ENCODE peak calls at places on chromosomes 13 and 19, in four cellular contexts. One of them, this sample, is unnamed.

GRCh38 chr19:37955986-37956385 is 49.0 kb downstream of the SIPA1L3 start:
- DNase-seq in H1: no peak
- DNase-seq in HepG2: no peak
- DNase-seq in GM12878: no peak
- DNase-seq in this sample: no peak

GRCh38 chr19:1268392-1269064 is 604 bp upstream of the CIRBP start:
- DNase-seq in H1: no peak
- DNase-seq in HepG2: no peak
- DNase-seq in GM12878: no peak
- DNase-seq in this sample: no peak

GRCh38 chr19:5558101-5558621 is 9.6 kb downstream of the TINCR start:
- DNase-seq in H1: no peak
- DNase-seq in HepG2: no peak
- DNase-seq in GM12878: no peak
- DNase-seq in this sample: peak

GRCh38 chr13:51339952-51340732 is 651 bp downstream of the SERPINE3 start:
- DNase-seq in H1: no peak
- DNase-seq in HepG2: no peak
- DNase-seq in GM12878: no peak
- DNase-seq in this sample: no peak

GRCh38 chr19:53951436-53951835 is 11.3 kb upstream of the CACNG8 start:
- DNase-seq in H1: no peak
- DNase-seq in HepG2: no peak
- DNase-seq in GM12878: no peak
- DNase-seq in this sample: no peak

GRCh38 chr13:41122838-41123237 is 9.8 kb downstream of the KBTBD6 start:
- DNase-seq in H1: no peak
- DNase-seq in HepG2: no peak
- DNase-seq in GM12878: no peak
- DNase-seq in this sample: no peak

GRCh38 chr19:42613666-42614065 is 18.9 kb upstream of the CEACAM8 start:
- DNase-seq in H1: no peak
- DNase-seq in HepG2: no peak
- DNase-seq in GM12878: no peak
- DNase-seq in this sample: no peak

GRCh38 chr19:33819875-33820781 is 23.5 kb downstream of the KCTD15 start:
- DNase-seq in H1: peak
- DNase-seq in HepG2: peak
- DNase-seq in GM12878: no peak
- DNase-seq in this sample: peak

GRCh38 chr13:34700155-34700554 is 241.9 kb upstream of the NBEA start:
- DNase-seq in H1: no peak
- DNase-seq in HepG2: no peak
- DNase-seq in GM12878: no peak
- DNase-seq in this sample: no peak

GRCh38 chr13:70812481-70812880 is 704.2 kb upstream of the KLHL1 start:
- DNase-seq in H1: no peak
- DNase-seq in HepG2: no peak
- DNase-seq in GM12878: no peak
- DNase-seq in this sample: no peak

GRCh38 chr13:93882086-93882651 is 597.3 kb downstream of the DCT start:
- DNase-seq in H1: no peak
- DNase-seq in HepG2: no peak
- DNase-seq in GM12878: no peak
- DNase-seq in this sample: no peak

GRCh38 chr19:6235031-6235951 is 44.5 kb downstream of the MLLT1 start:
- DNase-seq in H1: no peak
- DNase-seq in HepG2: no peak
- DNase-seq in GM12878: no peak
- DNase-seq in this sample: peak

GRCh38 chr19:677201-677600 is 1.0 kb downstream of the FSTL3 start:
- DNase-seq in H1: no peak
- DNase-seq in HepG2: peak
- DNase-seq in GM12878: no peak
- DNase-seq in this sample: peak

GRCh38 chr19:18419195-18419698 is at the start of gene SSBP4:
- DNase-seq in H1: peak
- DNase-seq in HepG2: peak
- DNase-seq in GM12878: no peak
- DNase-seq in this sample: peak

GRCh38 chr19:1624458-1624857 is 19.2 kb upstream of the UQCR11 start:
- DNase-seq in H1: peak
- DNase-seq in HepG2: peak
- DNase-seq in GM12878: no peak
- DNase-seq in this sample: peak

GRCh38 chr13:27264181-27264580 is 6.4 kb upstream of the RASL11A start:
- DNase-seq in H1: no peak
- DNase-seq in HepG2: no peak
- DNase-seq in GM12878: no peak
- DNase-seq in this sample: peak

GRCh38 chr19:16258440-16258903 is 60.8 kb downstream of the AP1M1 start:
- DNase-seq in H1: no peak
- DNase-seq in HepG2: no peak
- DNase-seq in GM12878: no peak
- DNase-seq in this sample: peak

GRCh38 chr19:27694361-27695055 is 1518.4 kb downstream of the UQCRFS1 start:
- DNase-seq in H1: no peak
- DNase-seq in HepG2: no peak
- DNase-seq in GM12878: no peak
- DNase-seq in this sample: no peak

GRCh38 chr19:44753619-44753931 is 5.1 kb downstream of the BCL3 start:
- DNase-seq in H1: no peak
- DNase-seq in HepG2: no peak
- DNase-seq in GM12878: no peak
- DNase-seq in this sample: no peak

GRCh38 chr13:27374650-27375049 is 49.8 kb upstream of the GTF3A start:
- DNase-seq in H1: no peak
- DNase-seq in HepG2: peak
- DNase-seq in GM12878: no peak
- DNase-seq in this sample: peak

GRCh38 chr19:3061214-3062161 is 807 bp downstream of the TLE5 start:
- DNase-seq in H1: no peak
- DNase-seq in HepG2: no peak
- DNase-seq in GM12878: no peak
- DNase-seq in this sample: peak

GRCh38 chr19:8390617-8390981 is 439 bp downstream of the RAB11B start:
- DNase-seq in H1: peak
- DNase-seq in HepG2: peak
- DNase-seq in GM12878: peak
- DNase-seq in this sample: peak

GRCh38 chr19:17739121-17739875 is 12.0 kb upstream of the FCHO1 start:
- DNase-seq in H1: no peak
- DNase-seq in HepG2: no peak
- DNase-seq in GM12878: peak
- DNase-seq in this sample: peak

GRCh38 chr19:47122359-47123335 is 8.0 kb upstream of the SAE1 start:
- DNase-seq in H1: no peak
- DNase-seq in HepG2: peak
- DNase-seq in GM12878: no peak
- DNase-seq in this sample: no peak

GRCh38 chr19:964116-964520 is 20.0 kb upstream of the WDR18 start:
- DNase-seq in H1: no peak
- DNase-seq in HepG2: no peak
- DNase-seq in GM12878: no peak
- DNase-seq in this sample: no peak

GRCh38 chr19:35885909-35886308 is 14.4 kb downstream of the NFKBID start:
- DNase-seq in H1: no peak
- DNase-seq in HepG2: no peak
- DNase-seq in GM12878: no peak
- DNase-seq in this sample: no peak

GRCh38 chr19:14762111-14762510 is 16.2 kb downstream of the ADGRE2 start:
- DNase-seq in H1: no peak
- DNase-seq in HepG2: no peak
- DNase-seq in GM12878: no peak
- DNase-seq in this sample: no peak

GRCh38 chr13:20090349-20090748 is 70.5 kb downstream of the GJA3 start:
- DNase-seq in H1: no peak
- DNase-seq in HepG2: no peak
- DNase-seq in GM12878: no peak
- DNase-seq in this sample: no peak

GRCh38 chr13:54356849-54357248 is 1328.2 kb downstream of the OLFM4 start:
- DNase-seq in H1: no peak
- DNase-seq in HepG2: no peak
- DNase-seq in GM12878: no peak
- DNase-seq in this sample: no peak

GRCh38 chr13:75135325-75135825 is 346.6 kb downstream of the TBC1D4 start:
- DNase-seq in H1: no peak
- DNase-seq in HepG2: no peak
- DNase-seq in GM12878: no peak
- DNase-seq in this sample: no peak

GRCh38 chr13:112968380-112968909 is 569 bp upstream of the MCF2L start:
- DNase-seq in H1: no peak
- DNase-seq in HepG2: no peak
- DNase-seq in GM12878: no peak
- DNase-seq in this sample: peak

GRCh38 chr19:19662866-19663291 is 597 bp downstream of the ATP13A1 start:
- DNase-seq in H1: no peak
- DNase-seq in HepG2: peak
- DNase-seq in GM12878: no peak
- DNase-seq in this sample: no peak

GRCh38 chr19:19662344-19662743 is 1.1 kb downstream of the ATP13A1 start:
- DNase-seq in H1: peak
- DNase-seq in HepG2: no peak
- DNase-seq in GM12878: no peak
- DNase-seq in this sample: no peak

GRCh38 chr19:19661675-19662251 is 1.7 kb downstream of the ATP13A1 start:
- DNase-seq in H1: peak
- DNase-seq in HepG2: peak
- DNase-seq in GM12878: peak
- DNase-seq in this sample: peak

GRCh38 chr19:19659646-19660245 is 3.7 kb downstream of the ATP13A1 start:
- DNase-seq in H1: peak
- DNase-seq in HepG2: no peak
- DNase-seq in GM12878: no peak
- DNase-seq in this sample: no peak

GRCh38 chr19:19661141-19661674 is 2.3 kb downstream of the ATP13A1 start:
- DNase-seq in H1: peak
- DNase-seq in HepG2: no peak
- DNase-seq in GM12878: no peak
- DNase-seq in this sample: no peak
- H3K9ac ChIP-seq in H1: no peak
- H3K9ac ChIP-seq in HepG2: peak
- H3K9ac ChIP-seq in GM12878: peak
- H3K9ac ChIP-seq in this sample: peak

DNA sequence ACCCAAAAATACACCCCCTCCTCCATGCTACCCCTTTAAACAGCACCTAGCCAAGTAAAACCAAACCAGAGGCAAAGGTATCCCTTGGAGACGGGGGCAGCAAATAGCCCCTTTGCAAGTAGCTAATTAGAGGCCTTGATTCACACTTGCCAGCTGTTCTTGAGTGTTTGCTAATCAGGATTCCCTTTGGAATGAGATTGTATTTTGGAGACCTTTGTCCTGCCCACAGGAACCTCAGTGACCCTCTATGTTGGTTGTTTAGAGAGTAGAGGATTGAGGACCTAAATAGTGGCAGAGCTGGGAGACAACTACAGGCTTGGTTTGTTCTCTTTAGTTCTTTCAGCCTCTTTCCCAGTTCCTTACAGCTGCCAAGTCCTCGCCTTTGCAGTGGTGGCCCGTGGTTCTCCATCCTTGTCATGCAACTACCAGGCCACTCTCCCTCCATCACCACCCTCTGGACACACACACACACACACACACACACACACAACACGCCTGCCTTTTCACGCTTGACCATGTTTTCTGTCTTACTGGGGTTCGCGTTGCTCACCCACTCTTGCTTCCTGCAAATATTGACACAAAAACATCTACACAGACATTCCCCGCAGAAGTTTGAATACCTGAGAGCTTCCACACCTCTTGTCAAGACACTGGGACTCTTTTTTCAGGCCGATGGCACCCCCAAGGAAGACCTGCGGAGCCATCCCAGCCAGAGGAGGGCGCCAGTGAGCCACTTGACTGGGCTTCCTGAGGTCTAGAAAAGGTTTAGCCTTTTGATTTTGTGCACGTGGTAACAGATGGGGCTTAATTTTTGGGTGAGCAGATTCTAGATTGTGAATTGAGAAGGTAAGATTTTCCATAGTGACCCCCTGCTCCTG is 80.0 kb upstream of the GPR183 start:
- DNase-seq in H1: peak
- DNase-seq in HepG2: peak
- DNase-seq in GM12878: peak
- DNase-seq in this sample: peak
- TF ChIP-seq TCF12 in H1: no peak
- TF ChIP-seq TCF12 in HepG2: no peak
- TF ChIP-seq TCF12 in GM12878: no peak
- TF ChIP-seq TCF12 in this sample: no peak

GRCh38 chr13:33108620-33109019 is 92.4 kb downstream of the KL start:
- DNase-seq in H1: no peak
- DNase-seq in HepG2: no peak
- DNase-seq in GM12878: no peak
- DNase-seq in this sample: no peak
- H3K9ac ChIP-seq in H1: no peak
- H3K9ac ChIP-seq in HepG2: no peak
- H3K9ac ChIP-seq in GM12878: no peak
- H3K9ac ChIP-seq in this sample: no peak

GRCh38 chr19:51137812-51138425 is 4.2 kb upstream of the SIGLEC7 start:
- DNase-seq in H1: no peak
- DNase-seq in HepG2: no peak
- DNase-seq in GM12878: no peak
- DNase-seq in this sample: no peak

GRCh38 chr19:51138549-51138979 is 3.5 kb upstream of the SIGLEC7 start:
- DNase-seq in H1: no peak
- DNase-seq in HepG2: no peak
- DNase-seq in GM12878: no peak
- DNase-seq in this sample: no peak

GRCh38 chr19:51135004-51135403 is 7.1 kb upstream of the SIGLEC7 start:
- DNase-seq in H1: no peak
- DNase-seq in HepG2: no peak
- DNase-seq in GM12878: no peak
- DNase-seq in this sample: no peak

GRCh38 chr19:51136333-51136732 is 5.8 kb upstream of the SIGLEC7 start:
- DNase-seq in H1: no peak
- DNase-seq in HepG2: no peak
- DNase-seq in GM12878: no peak
- DNase-seq in this sample: no peak

DNA sequence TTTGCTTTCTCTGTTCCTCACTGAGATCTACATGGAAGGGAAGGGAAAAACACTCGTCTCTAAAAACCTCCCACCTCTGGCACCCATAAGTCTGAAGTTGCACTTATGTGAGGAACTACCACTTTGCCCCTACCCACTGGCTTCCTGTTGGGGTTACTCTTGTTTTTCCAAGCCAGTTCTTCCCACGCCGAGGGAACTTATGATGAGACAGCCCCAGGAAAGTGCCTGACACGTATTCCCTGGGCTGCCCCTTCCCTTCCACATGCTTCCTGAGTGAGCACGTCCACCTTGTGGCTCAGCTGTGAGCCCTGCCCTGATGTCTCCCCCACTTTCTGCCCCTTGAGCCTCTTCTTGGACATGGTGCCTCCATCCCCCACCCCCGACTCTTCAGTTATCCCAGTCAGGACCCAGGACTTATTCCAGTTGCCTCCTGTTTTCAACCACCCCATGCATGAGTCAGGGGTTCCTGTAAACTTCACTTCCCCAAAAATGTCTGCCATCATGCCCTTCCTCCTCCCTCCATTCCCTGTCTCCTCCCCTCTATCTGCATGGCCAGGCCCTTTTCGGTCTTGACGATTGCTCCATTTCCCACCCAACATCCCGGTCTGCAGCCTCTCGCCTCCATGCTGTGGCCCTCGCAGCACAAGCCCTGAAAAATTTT is 5.1 kb upstream of the SIGLEC7 start:
- DNase-seq in H1: no peak
- DNase-seq in HepG2: no peak
- DNase-seq in GM12878: no peak
- DNase-seq in this sample: no peak
- TF ChIP-seq TCF12 in H1: no peak
- TF ChIP-seq TCF12 in HepG2: no peak
- TF ChIP-seq TCF12 in GM12878: no peak
- TF ChIP-seq TCF12 in this sample: no peak

This sample was measured in SK-N-SH.